ENCODE peak calls at places on chromosomes 13 and 19, in six cellular contexts. M is uterus, I is astrocyte of the spinal cord, Y is HFFc6, N is tibial nerve, G is foreskin fibroblast. A is an unnamed sample.

GRCh38 chr13:26697069-26697955 is 63.3 kb downstream of the GPR12 start:
- DNase-seq in Y (no peak), M (no peak), G (no peak), N (no peak), I (no peak), A (peak)

GRCh38 chr19:18229474-18229873 is 3.2 kb upstream of the PDE4C start:
- DNase-seq in M (no peak), I (no peak), G (no peak), N (no peak), Y (no peak), A (no peak)

GRCh38 chr19:35644987-35645679 is 3.0 kb upstream of the COX6B1 start:
- DNase-seq in Y (no peak), I (peak), M (peak), N (peak), G (peak), A (no peak)

GRCh38 chr13:66657165-66657895 is 572.8 kb downstream of the PCDH9 start:
- DNase-seq in M (peak), G (peak), I (peak), Y (peak), N (peak), A (no peak)

GRCh38 chr19:14090509-14091085 is at the start of gene SAMD1:
- DNase-seq in N (peak), I (peak), M (peak), Y (peak), G (peak), A (peak)

GRCh38 chr19:40530091-40530901 is 46.4 kb upstream of the SHKBP1 start:
- DNase-seq in I (no peak), M (no peak), G (no peak), Y (no peak), N (no peak), A (no peak)

GRCh38 chr13:75760182-75760981 is 124.3 kb downstream of the LMO7 start:
- DNase-seq in N (no peak), G (no peak), I (no peak), Y (no peak), M (no peak), A (no peak)

GRCh38 chr13:75173457-75174356 is 308.3 kb downstream of the TBC1D4 start:
- DNase-seq in I (no peak), N (no peak), Y (no peak), M (no peak), G (no peak), A (no peak)

GRCh38 chr19:17090501-17091074 is 15.0 kb downstream of the MYO9B start:
- DNase-seq in I (no peak), Y (no peak), G (no peak), N (no peak), M (no peak), A (no peak)

GRCh38 chr19:55809381-55810058 is 22.3 kb downstream of the NLRP11 start:
- DNase-seq in G (peak), M (no peak), Y (peak), N (peak), I (peak), A (peak)

GRCh38 chr13:27971236-27971645 is 2.1 kb upstream of the CDX2 start:
- DNase-seq in N (no peak), M (no peak), G (no peak), Y (no peak), I (no peak), A (no peak)

DNA sequence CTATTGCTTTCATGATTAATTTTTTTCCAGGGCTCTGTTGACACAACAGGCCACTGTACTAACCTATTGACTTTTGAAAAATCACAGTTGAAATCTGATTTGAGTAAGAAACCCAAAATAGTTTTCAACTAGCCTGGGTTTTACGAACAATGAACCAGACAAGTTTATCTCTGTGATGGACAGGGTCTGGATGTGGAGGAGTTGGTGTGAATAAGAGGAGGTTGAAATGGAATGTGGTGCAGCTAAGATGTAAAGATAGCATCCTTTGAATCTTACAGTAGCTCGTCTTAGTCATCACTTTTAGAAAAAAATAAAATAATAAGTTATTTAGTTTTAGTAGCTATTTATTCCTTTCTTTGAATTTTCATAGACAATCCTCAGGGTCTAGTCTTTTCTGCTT is 8.3 kb upstream of the OXGR1 start:
- DNase-seq in M (no peak), G (no peak), I (no peak), Y (no peak), N (no peak), A (no peak)
- TF ChIP-seq CTCF in M (no peak), G (no peak), I (no peak), Y (no peak), N (no peak), A (no peak)

GRCh38 chr19:10724573-10725071 is 6.7 kb downstream of the DNM2 start:
- DNase-seq in M (no peak), I (no peak), Y (peak), N (no peak), G (peak), A (no peak)

GRCh38 chr19:10726268-10726667 is 8.4 kb downstream of the DNM2 start:
- DNase-seq in M (no peak), G (no peak), I (no peak), Y (no peak), N (no peak), A (no peak)

GRCh38 chr19:10725415-10725814 is 7.5 kb downstream of the DNM2 start:
- DNase-seq in N (no peak), I (no peak), Y (no peak), G (no peak), M (no peak), A (no peak)

GRCh38 chr19:10729406-10729805 is 11.5 kb downstream of the DNM2 start:
- DNase-seq in Y (no peak), N (no peak), M (no peak), G (no peak), I (no peak), A (no peak)

DNA sequence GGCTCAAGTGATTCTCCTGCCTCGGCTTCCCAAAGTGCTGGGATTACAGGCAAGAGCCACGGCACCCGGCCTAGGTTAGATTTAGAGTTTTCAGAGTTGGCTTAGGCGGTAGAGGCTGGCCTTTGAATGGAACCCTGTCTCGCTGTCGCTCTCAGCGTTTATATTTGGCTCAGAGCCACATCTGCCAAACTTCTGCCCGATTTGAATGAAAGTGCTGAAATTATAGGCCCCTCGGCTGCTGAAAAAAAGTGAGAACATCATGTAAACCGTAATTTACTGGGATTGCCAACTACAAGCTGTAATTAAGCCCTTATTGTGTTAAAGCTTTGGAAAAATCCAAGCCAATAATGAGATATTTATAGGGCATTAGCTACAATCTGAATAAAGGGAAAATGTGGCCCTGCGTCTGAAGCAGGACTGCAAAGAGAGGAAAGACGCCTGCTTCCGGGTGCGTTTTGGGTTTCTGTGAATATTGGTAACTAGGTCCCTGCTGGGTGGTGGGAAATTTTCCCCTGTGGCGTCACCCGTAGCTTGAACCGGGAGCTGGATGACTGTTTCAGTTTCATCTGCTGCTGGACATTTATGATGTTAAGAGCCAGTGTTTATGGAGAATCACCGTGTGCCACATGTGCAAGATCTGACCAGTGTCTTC is 9.8 kb downstream of the DNM2 start:
- DNase-seq in G (peak), M (no peak), N (no peak), Y (no peak), I (no peak), A (no peak)
- TF ChIP-seq CTCF in G (no peak), M (no peak), N (no peak), Y (no peak), I (no peak), A (no peak)

DNA sequence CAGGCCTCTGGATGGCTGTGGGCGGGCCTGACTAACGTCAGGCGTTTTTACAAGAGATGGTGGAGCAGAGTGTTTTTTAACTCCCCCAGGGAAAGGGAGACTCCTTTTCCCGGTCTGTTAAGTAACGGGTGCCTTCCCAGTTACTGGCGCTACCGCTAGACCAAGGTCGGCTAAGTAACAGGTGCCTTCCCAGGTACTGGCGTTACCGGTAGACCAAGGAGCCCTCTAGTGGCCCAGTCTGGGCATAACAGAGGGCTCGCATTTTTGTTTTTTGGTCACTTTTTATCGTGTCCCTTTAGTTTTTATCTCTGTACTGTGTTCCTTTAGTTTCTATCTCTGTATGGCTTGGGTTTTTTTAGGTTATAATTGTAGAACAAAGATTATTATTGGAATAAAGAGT is 10.0 kb downstream of the ZNF383 start:
- DNase-seq in N (no peak), I (peak), M (no peak), G (no peak), Y (no peak), A (no peak)
- TF ChIP-seq CTCF in N (no peak), I (peak), M (no peak), G (peak), Y (peak), A (peak)

GRCh38 chr13:81929988-81930387 is 1589.1 kb upstream of the SPRY2 start:
- DNase-seq in N (no peak), G (no peak), Y (peak), I (peak), M (no peak), A (no peak)
- TF ChIP-seq CTCF in N (no peak), G (no peak), Y (peak), I (peak), M (no peak), A (peak)

DNA sequence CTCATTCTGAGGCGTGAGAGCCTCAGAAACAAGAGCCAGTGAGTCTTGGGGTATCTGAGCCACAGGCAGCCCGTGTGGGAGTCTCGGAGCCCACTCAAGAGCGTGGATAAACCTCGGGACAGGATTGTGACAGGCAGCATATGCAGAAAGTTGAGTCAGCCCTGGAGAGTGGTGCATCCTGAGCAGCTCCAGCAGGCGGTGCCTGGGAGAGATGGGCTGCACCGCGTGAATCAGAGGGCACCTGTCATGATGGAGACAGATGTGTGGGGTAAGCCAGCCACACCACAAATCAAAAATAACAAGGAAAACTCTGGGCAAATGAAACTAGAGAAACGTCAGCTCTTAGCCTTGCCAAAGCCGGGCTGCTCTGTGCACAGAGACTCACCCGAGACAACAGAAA is 30.0 kb upstream of the POP4 start:
- DNase-seq in I (no peak), Y (no peak), N (no peak), G (no peak), M (no peak), A (no peak)
- TF ChIP-seq CTCF in I (no peak), Y (no peak), N (no peak), G (no peak), M (no peak), A (no peak)

DNA sequence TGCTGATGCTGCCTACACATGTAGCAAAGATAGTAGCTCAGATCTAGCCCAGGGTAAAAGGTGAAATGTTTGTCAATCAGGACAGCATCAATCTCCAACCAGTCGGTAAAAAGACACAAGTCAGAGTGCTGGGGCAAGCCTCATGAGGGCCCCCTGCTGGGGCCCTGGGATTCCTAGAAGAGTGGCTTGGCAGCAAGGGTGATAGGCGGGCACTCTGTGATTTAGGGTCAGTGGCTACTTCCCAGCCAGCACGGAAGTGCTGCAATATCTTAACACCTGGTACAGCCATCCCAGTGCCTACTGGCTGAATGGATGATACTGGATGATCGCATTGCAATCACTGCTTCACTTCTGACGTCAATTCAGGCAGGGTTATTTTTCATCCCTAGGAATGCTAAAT is 432.2 kb downstream of the FGF9 start:
- DNase-seq in G (no peak), N (no peak), Y (no peak), M (no peak), I (no peak), A (no peak)
- TF ChIP-seq CTCF in G (no peak), N (no peak), Y (no peak), M (no peak), I (no peak), A (no peak)

A was measured in osteocyte.